ENCODE peak calls at places on chromosomes 3 and 15, in eight cellular contexts. D, T, I, U, M, P, E and Z are unnamed samples.

GRCh38 chr3:138638641-138639040 is 30.1 kb downstream of the FAIM start:
- DNase-seq in D (no peak), T (no peak), I (no peak), U (no peak), M (no peak), P (no peak), E (no peak), Z (no peak)

GRCh38 chr3:30657914-30658313 is 51.5 kb downstream of the TGFBR2 start:
- DNase-seq in D (no peak), T (no peak), I (no peak), U (no peak), M (no peak), P (no peak), E (no peak), Z (no peak)

GRCh38 chr3:48885753-48886152 is 12.9 kb downstream of the SLC25A20 start:
- DNase-seq in D (no peak), T (no peak), I (no peak), U (no peak), M (no peak), P (no peak), E (peak), Z (no peak)

GRCh38 chr15:63803106-63803886 is 30.5 kb downstream of the HERC1 start:
- DNase-seq in D (no peak), T (no peak), I (no peak), U (no peak), M (no peak), P (no peak), E (no peak), Z (no peak)

GRCh38 chr15:70033109-70033508 is 64.6 kb downstream of the TLE3 start:
- DNase-seq in D (no peak), T (no peak), I (no peak), U (peak), M (no peak), P (no peak), E (no peak), Z (no peak)

GRCh38 chr3:37594873-37595783 is 266.6 kb upstream of the CTDSPL start:
- DNase-seq in D (no peak), T (no peak), I (no peak), U (no peak), M (no peak), P (peak), E (no peak), Z (no peak)

GRCh38 chr15:58182460-58183163 is 44.4 kb downstream of the AQP9 start:
- DNase-seq in D (peak), T (peak), I (peak), U (peak), M (no peak), P (peak), E (peak), Z (peak)

GRCh38 chr3:111610612-111611054 is 15.5 kb upstream of the ZBED2 start:
- DNase-seq in D (no peak), T (no peak), I (no peak), U (no peak), M (no peak), P (no peak), E (no peak), Z (no peak)

GRCh38 chr15:67096536-67097294 is 31.3 kb downstream of the SMAD3 start:
- DNase-seq in D (no peak), T (no peak), I (no peak), U (no peak), M (no peak), P (no peak), E (peak), Z (no peak)

GRCh38 chr3:180594631-180595348 is 7.2 kb upstream of the TTC14 start:
- DNase-seq in D (peak), T (no peak), I (peak), U (no peak), M (no peak), P (peak), E (peak), Z (peak)

GRCh38 chr3:150150633-150151032 is 179.9 kb upstream of the PFN2 start:
- DNase-seq in D (no peak), T (no peak), I (no peak), U (no peak), M (no peak), P (no peak), E (peak), Z (no peak)

GRCh38 chr3:37703633-37704032 is 158.0 kb upstream of the CTDSPL start:
- DNase-seq in D (no peak), T (no peak), I (no peak), U (no peak), M (no peak), P (no peak), E (peak), Z (no peak)

GRCh38 chr15:95556866-95557225 is 773.7 kb upstream of the NR2F2 start:
- DNase-seq in D (no peak), T (no peak), I (no peak), U (no peak), M (no peak), P (peak), E (peak), Z (no peak)

GRCh38 chr3:79878697-79879096 is 110.9 kb upstream of the ROBO1 start:
- DNase-seq in D (no peak), T (no peak), I (no peak), U (no peak), M (no peak), P (no peak), E (no peak), Z (no peak)

GRCh38 chr15:90082140-90082713 is 20.0 kb downstream of the IDH2 start:
- DNase-seq in D (no peak), T (no peak), I (no peak), U (no peak), M (no peak), P (no peak), E (no peak), Z (no peak)

GRCh38 chr3:141648055-141648910 is 89.8 kb upstream of the RNF7 start:
- DNase-seq in D (no peak), T (no peak), I (no peak), U (no peak), M (no peak), P (no peak), E (no peak), Z (no peak)

GRCh38 chr3:179148446-179149238 is 485 bp downstream of the PIK3CA start:
- DNase-seq in D (peak), T (peak), I (peak), U (peak), M (peak), P (peak), E (peak), Z (peak)

GRCh38 chr15:51108933-51109550 is 14.3 kb upstream of the TNFAIP8L3 start:
- DNase-seq in D (no peak), T (no peak), I (no peak), U (no peak), M (no peak), P (no peak), E (peak), Z (no peak)

GRCh38 chr3:21435871-21436270 is 315.1 kb downstream of the ZNF385D start:
- DNase-seq in D (no peak), T (no peak), I (peak), U (no peak), M (no peak), P (no peak), E (peak), Z (no peak)

GRCh38 chr15:72141171-72142084 is 23.2 kb downstream of the SENP8 start:
- DNase-seq in D (peak), T (no peak), I (no peak), U (no peak), M (no peak), P (no peak), E (no peak), Z (no peak)

GRCh38 chr15:27082526-27082925 is 111.5 kb downstream of the GABRG3 start:
- DNase-seq in D (no peak), T (no peak), I (no peak), U (no peak), M (no peak), P (no peak), E (no peak), Z (no peak)

GRCh38 chr15:64837502-64837901 is 4.2 kb upstream of the PLEKHO2 start:
- DNase-seq in D (no peak), T (no peak), I (no peak), U (no peak), M (no peak), P (no peak), E (no peak), Z (peak)

GRCh38 chr3:26621176-26621575 is 1.4 kb upstream of the LRRC3B start:
- DNase-seq in D (no peak), T (no peak), I (no peak), U (no peak), M (no peak), P (no peak), E (no peak), Z (no peak)

GRCh38 chr3:138234401-138235179 is 47.5 kb downstream of the ARMC8 start:
- DNase-seq in D (no peak), T (no peak), I (no peak), U (no peak), M (no peak), P (no peak), E (peak), Z (no peak)

GRCh38 chr15:49174902-49175301 is 4.9 kb downstream of the GALK2 start:
- DNase-seq in D (no peak), T (no peak), I (no peak), U (no peak), M (no peak), P (no peak), E (no peak), Z (no peak)

GRCh38 chr3:190990898-190991297 is 128.4 kb upstream of the GMNC start:
- DNase-seq in D (no peak), T (no peak), I (no peak), U (no peak), M (no peak), P (no peak), E (no peak), Z (no peak)

GRCh38 chr3:54134713-54135112 is 12.4 kb downstream of the CACNA2D3 start:
- DNase-seq in D (no peak), T (no peak), I (no peak), U (no peak), M (no peak), P (no peak), E (no peak), Z (no peak)

GRCh38 chr3:23576379-23576959 is 229.3 kb upstream of the UBE2E1 start:
- DNase-seq in D (no peak), T (no peak), I (peak), U (no peak), M (no peak), P (no peak), E (peak), Z (no peak)

GRCh38 chr15:70121656-70122297 is 24.1 kb upstream of the TLE3 start:
- DNase-seq in D (no peak), T (no peak), I (peak), U (peak), M (no peak), P (no peak), E (peak), Z (no peak)

GRCh38 chr15:90388462-90389182 is 580 bp downstream of the IQGAP1 start:
- DNase-seq in D (peak), T (peak), I (peak), U (peak), M (peak), P (peak), E (peak), Z (no peak)

GRCh38 chr15:25664761-25665160 is 198.4 kb downstream of the ATP10A start:
- DNase-seq in D (no peak), T (no peak), I (no peak), U (no peak), M (no peak), P (no peak), E (no peak), Z (no peak)

GRCh38 chr3:107453504-107453903 is 69.3 kb upstream of the BBX start:
- DNase-seq in D (no peak), T (no peak), I (no peak), U (no peak), M (no peak), P (no peak), E (no peak), Z (no peak)

GRCh38 chr3:87691109-87691508 is 367.7 kb downstream of the CGGBP1 start:
- DNase-seq in D (no peak), T (no peak), I (no peak), U (no peak), M (no peak), P (no peak), E (peak), Z (no peak)

GRCh38 chr15:32784571-32784970 is 66.8 kb downstream of the GREM1 start:
- DNase-seq in D (no peak), T (no peak), I (no peak), U (no peak), M (no peak), P (no peak), E (no peak), Z (no peak)